ENCODE peak calls at places on chromosomes 6 and 20, in seven cellular contexts. O is CD8-positive, alpha-beta memory T cell; C is fibroblast of the conjunctiva; L is T1000; I is Calu3; V is RPMI7951; G is NT2/D1. Q is an unnamed sample.

GRCh38 chr6:124974770-124975377 is 12.6 kb downstream of the RNF217 start:
- DNase-seq in L (no peak), C (no peak), O (no peak), G (no peak), V (no peak), I (no peak), Q (no peak)

GRCh38 chr6:143486752-143487151 is 24.8 kb downstream of the FUCA2 start:
- DNase-seq in V (no peak), O (no peak), G (no peak), C (no peak), L (no peak), I (no peak), Q (no peak)

GRCh38 chr20:56392282-56393132 is at the start of gene CSTF1:
- DNase-seq in G (peak; percentile 99), O (peak; percentile 100), C (peak; percentile 100), V (peak; percentile 100), L (peak; percentile 100), I (peak; percentile 99), Q (peak; percentile 100)

GRCh38 chr6:1787894-1788293 is 178.2 kb downstream of the FOXC1 start:
- DNase-seq in I (no peak), C (peak; percentile 24), G (no peak), O (no peak), L (no peak), V (peak; percentile 46), Q (no peak)

GRCh38 chr6:149855040-149855654 is 9.0 kb downstream of the LRP11 start:
- DNase-seq in I (peak; percentile 70), L (no peak), C (peak; percentile 83), G (no peak), O (no peak), V (peak; percentile 64), Q (peak; percentile 96)

GRCh38 chr6:87139236-87139635 is 16.1 kb upstream of the ZNF292 start:
- DNase-seq in G (no peak), V (peak; percentile 57), I (peak; percentile 53), C (peak; percentile 39), O (peak; percentile 60), L (no peak), Q (peak; percentile 11)

GRCh38 chr20:16206817-16207216 is 366.4 kb downstream of the KIF16B start:
- DNase-seq in C (no peak), I (no peak), V (no peak), G (no peak), L (no peak), O (no peak), Q (no peak)

GRCh38 chr20:35555951-35556645 is 14.2 kb downstream of the ERGIC3 start:
- DNase-seq in C (no peak), L (no peak), G (no peak), O (no peak), I (no peak), V (no peak), Q (no peak)

GRCh38 chr20:11430652-11431051 is 487.0 kb upstream of the BTBD3 start:
- DNase-seq in O (no peak), G (no peak), I (no peak), C (no peak), L (no peak), V (no peak), Q (no peak)

GRCh38 chr6:113856011-113856551 is 1.1 kb upstream of the MARCKS start:
- DNase-seq in I (peak; percentile 27), C (no peak), L (no peak), V (peak; percentile 57), O (no peak), G (no peak), Q (no peak)

GRCh38 chr6:137309078-137309762 is 90.0 kb upstream of the IFNGR1 start:
- DNase-seq in O (peak; percentile 48), G (no peak), I (peak; percentile 76), V (peak; percentile 77), C (peak; percentile 6), L (no peak), Q (peak; percentile 15)

GRCh38 chr6:56806368-56806767 is 148.5 kb upstream of the BEND6 start:
- DNase-seq in O (no peak), G (no peak), V (no peak), C (no peak), I (no peak), L (no peak), Q (no peak)

GRCh38 chr6:151196571-151196970 is 43.2 kb upstream of the AKAP12 start:
- DNase-seq in C (peak; percentile 75), L (no peak), G (no peak), V (peak; percentile 26), O (no peak), I (no peak), Q (no peak)

GRCh38 chr6:131135244-131136020 is at the start of gene AKAP7:
- DNase-seq in C (peak; percentile 12), O (peak; percentile 67), L (peak; percentile 62), V (peak; percentile 77), I (peak; percentile 86), G (peak; percentile 46), Q (peak; percentile 43)

Q was measured in HS-27A.